ENCODE peak calls at places on chromosomes 5 and 9, in seven cellular contexts. V is psoas muscle, J is body of pancreas, P is mucosa of descending colon, I is gastrocnemius medialis, D is heart right ventricle, C is mesendoderm. Y is an unnamed sample. For H3K36me3 and H3K4me1, the result is how much of the 10 kb centered on the place peaks cover.

GRCh38 chr9:136608331-136609159 is 54.2 kb upstream of the EGFL7 start:
- DNase-seq in V (no peak), J (no peak), P (no peak), I (no peak), D (no peak), C (no peak), Y (no peak)

GRCh38 chr5:65873181-65873580 is 53.2 kb upstream of the ERBIN start:
- DNase-seq in V (no peak), J (no peak), P (no peak), I (no peak), D (no peak), C (no peak), Y (no peak)

GRCh38 chr5:14838396-14839319 is 32.9 kb downstream of the ANKH start:
- DNase-seq in V (no peak), J (peak), P (no peak), I (no peak), D (no peak), C (no peak), Y (no peak)

GRCh38 chr5:55925677-55926076 is 69.1 kb downstream of the IL6ST start:
- DNase-seq in V (no peak), J (no peak), P (no peak), I (no peak), D (no peak), C (no peak), Y (no peak)

GRCh38 chr9:123387686-123388085 is 31.7 kb downstream of the CRB2 start:
- DNase-seq in V (no peak), J (no peak), P (no peak), I (no peak), D (no peak), C (no peak), Y (no peak)

GRCh38 chr5:16673241-16673998 is 56.6 kb upstream of the RETREG1 start:
- DNase-seq in V (no peak), J (no peak), P (peak), I (no peak), D (no peak), C (no peak), Y (no peak)

GRCh38 chr9:134221273-134222017 is 57.1 kb upstream of the RNU6ATAC start:
- DNase-seq in V (peak), J (no peak), P (no peak), I (no peak), D (no peak), C (no peak), Y (no peak)

GRCh38 chr5:175778951-175779475 is 92.4 kb upstream of the CPLX2 start:
- DNase-seq in V (no peak), J (peak), P (peak), I (no peak), D (peak), C (no peak), Y (peak)

GRCh38 chr9:27145143-27145542 is 36.1 kb downstream of the TEK start:
- DNase-seq in V (no peak), J (no peak), P (no peak), I (no peak), D (no peak), C (peak), Y (no peak)

GRCh38 chr5:169742773-169743296 is 105.8 kb downstream of the DOCK2 start:
- DNase-seq in V (no peak), J (no peak), P (no peak), I (no peak), D (peak), C (no peak), Y (no peak)

GRCh38 chr5:1437452-1437851 is 7.8 kb downstream of the SLC6A3 start:
- DNase-seq in V (no peak), J (no peak), P (peak), I (no peak), D (no peak), C (peak), Y (peak)

GRCh38 chr5:74693176-74693575 is 8.1 kb downstream of the HEXB start:
- DNase-seq in V (no peak), J (no peak), P (no peak), I (no peak), D (no peak), C (no peak), Y (no peak)

GRCh38 chr5:150846651-150847333 is 471 bp downstream of the IRGM start:
- DNase-seq in V (no peak), J (peak), P (peak), I (peak), D (peak), C (peak), Y (peak)

GRCh38 chr5:27312291-27312690 is 273.9 kb upstream of the CDH9 start:
- DNase-seq in V (no peak), J (no peak), P (no peak), I (no peak), D (no peak), C (no peak), Y (no peak)

GRCh38 chr5:3564827-3565560 is 30.6 kb upstream of the IRX1 start:
- DNase-seq in V (no peak), J (no peak), P (no peak), I (no peak), D (no peak), C (no peak), Y (peak)

DNA sequence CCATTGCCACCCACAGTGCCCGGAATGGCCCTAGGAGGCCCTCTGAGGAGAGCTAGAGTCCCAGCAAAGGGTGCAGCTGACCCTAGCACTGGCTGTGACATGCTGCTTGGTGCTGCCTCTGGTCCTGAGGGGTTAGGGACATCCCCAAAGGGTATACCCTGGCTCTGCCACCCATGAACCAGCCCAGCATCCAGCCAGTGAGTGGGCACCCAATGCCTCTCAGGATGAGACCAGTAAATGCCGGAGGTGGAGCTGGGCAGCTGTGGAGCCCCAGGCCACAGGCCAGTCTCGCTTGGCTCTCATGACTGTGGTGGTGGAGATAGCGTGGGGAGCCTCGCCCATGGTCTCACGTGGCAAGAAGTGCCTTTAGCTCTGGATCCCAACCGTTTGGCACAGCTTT is 3.7 kb upstream of the CEL start:
- DNase-seq in V (no peak), J (no peak), P (no peak), I (no peak), D (no peak), C (no peak), Y (no peak)
- H3K36me3 ChIP-seq in V (under half), J (under half), P (under half), I (half or more), D (under half), C (under half), Y (under half)

DNA sequence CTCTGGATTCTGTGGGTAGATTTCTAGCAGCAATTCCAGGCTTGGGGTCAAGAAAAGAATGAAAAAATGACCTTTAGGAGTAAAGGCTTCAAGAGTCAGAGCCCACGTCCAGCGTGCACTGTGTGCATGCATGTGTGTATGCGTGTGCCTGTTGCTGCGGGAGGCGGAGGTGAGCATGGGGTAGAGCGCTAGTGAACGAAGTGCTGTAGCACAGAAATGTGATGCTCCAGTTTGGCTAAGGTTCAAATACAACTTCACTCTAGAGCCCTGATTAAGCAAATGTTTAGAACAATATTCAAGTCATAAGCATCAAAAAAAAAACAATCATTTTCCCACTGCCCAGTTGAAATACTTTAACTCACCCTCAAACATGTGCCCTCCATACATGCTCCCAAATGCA is 403.9 kb downstream of the ZNF608 start:
- DNase-seq in V (no peak), J (no peak), P (no peak), I (no peak), D (no peak), C (no peak), Y (no peak)
- H3K4me1 ChIP-seq in V (under half), J (under half), P (under half), I (under half), D (under half), C (under half), Y (under half)

GRCh38 chr5:98936948-98937715 is 8.3 kb upstream of the CHD1 start:
- DNase-seq in V (no peak), J (no peak), P (no peak), I (no peak), D (no peak), C (no peak), Y (no peak)

GRCh38 chr5:98934581-98934980 is 5.8 kb upstream of the CHD1 start:
- DNase-seq in V (no peak), J (no peak), P (no peak), I (no peak), D (no peak), C (no peak), Y (no peak)

GRCh38 chr5:98938459-98938858 is 9.7 kb upstream of the CHD1 start:
- DNase-seq in V (no peak), J (no peak), P (no peak), I (no peak), D (peak), C (no peak), Y (no peak)

GRCh38 chr5:98933446-98934072 is 4.8 kb upstream of the CHD1 start:
- DNase-seq in V (no peak), J (no peak), P (peak), I (no peak), D (no peak), C (no peak), Y (no peak)

GRCh38 chr5:98935206-98935605 is 6.4 kb upstream of the CHD1 start:
- DNase-seq in V (no peak), J (no peak), P (no peak), I (no peak), D (no peak), C (no peak), Y (peak)
- H3K4me3 ChIP-seq in V (no peak), J (no peak), P (no peak), I (no peak), D (no peak), C (no peak), Y (no peak)

GRCh38 chr9:35518981-35519679 is 29.2 kb downstream of the RUSC2 start:
- DNase-seq in V (no peak), J (no peak), P (no peak), I (peak), D (peak), C (peak), Y (peak)
- H3K36me3 ChIP-seq in V (under half), J (under half), P (under half), I (under half), D (under half), C (under half), Y (under half)

DNA sequence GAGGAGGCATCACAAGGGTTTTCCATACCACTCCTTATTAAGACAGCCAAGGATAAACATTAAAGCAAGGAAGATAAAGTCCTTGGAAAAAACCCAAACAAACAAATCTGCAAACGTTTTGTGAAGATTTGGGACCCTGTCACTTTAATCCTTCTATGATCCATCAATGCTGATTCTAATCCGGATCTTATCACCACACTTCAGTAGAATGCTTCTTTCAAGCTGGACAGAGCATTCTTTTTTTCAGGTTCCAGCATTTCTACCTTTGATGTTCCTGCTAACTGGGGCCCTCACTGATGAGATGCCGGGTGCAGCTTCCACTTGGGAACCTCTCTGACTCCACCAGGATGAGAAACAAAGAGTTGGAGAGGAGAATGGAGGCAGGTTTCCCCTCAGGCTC is 132.8 kb upstream of the SHB start:
- DNase-seq in V (no peak), J (no peak), P (no peak), I (no peak), D (no peak), C (no peak), Y (no peak)
- H3K4me1 ChIP-seq in V (under half), J (under half), P (under half), I (under half), D (under half), C (under half), Y (under half)

GRCh38 chr9:131404581-131404980 is 10.7 kb downstream of the PRRC2B start:
- DNase-seq in V (no peak), J (no peak), P (no peak), I (no peak), D (no peak), C (no peak), Y (no peak)
- H3K4me3 ChIP-seq in V (peak), J (no peak), P (no peak), I (no peak), D (no peak), C (no peak), Y (no peak)